ENCODE peak calls at places on chromosomes 16 and 17, in nine cellular contexts. F is suprapubic skin, C is neural progenitor cell, S is colonic mucosa, T is heart right ventricle, K is stomach, E is Calu3, Z is adrenal gland, B is heart left ventricle. I is an unnamed sample.

GRCh38 chr16:4336701-4337539 is 14.2 kb downstream of the PAM16 start:
- DNase-seq in F (peak; percentile 51), C (no peak), S (no peak), T (no peak), K (no peak), E (no peak), Z (no peak), B (no peak), I (no peak)

GRCh38 chr17:6059406-6059805 is 10.8 kb upstream of the WSCD1 start:
- DNase-seq in F (no peak), C (no peak), S (no peak), T (no peak), K (no peak), E (no peak), Z (no peak), B (no peak), I (no peak)

GRCh38 chr17:43880420-43880991 is 26.8 kb downstream of the MPP2 start:
- DNase-seq in F (no peak), C (peak; percentile 74), S (peak; percentile 69), T (no peak), K (peak; percentile 71), E (peak; percentile 82), Z (no peak), B (no peak), I (peak; percentile 72)

GRCh38 chr16:19116711-19117449 is 3.1 kb downstream of the ITPRIPL2 start:
- DNase-seq in F (no peak), C (no peak), S (no peak), T (no peak), K (no peak), E (peak; percentile 20), Z (peak; percentile 37), B (no peak), I (peak; percentile 89)

GRCh38 chr16:50202926-50203624 is 50.0 kb downstream of the TENT4B start:
- DNase-seq in F (no peak), C (no peak), S (peak; percentile 57), T (no peak), K (no peak), E (peak; percentile 55), Z (no peak), B (no peak), I (peak; percentile 73)

GRCh38 chr17:7336240-7337175 is at the start of gene ACAP1:
- DNase-seq in F (no peak), C (no peak), S (peak; percentile 65), T (no peak), K (peak; percentile 53), E (no peak), Z (no peak), B (no peak), I (no peak)

GRCh38 chr17:28918295-28918694 is 15.4 kb upstream of the DHRS13 start:
- DNase-seq in F (no peak), C (no peak), S (no peak), T (no peak), K (no peak), E (no peak), Z (no peak), B (no peak), I (no peak)

GRCh38 chr16:68893710-68894705 is 50.7 kb downstream of the TANGO6 start:
- DNase-seq in F (no peak), C (peak; percentile 68), S (no peak), T (peak; percentile 30), K (no peak), E (no peak), Z (no peak), B (peak; percentile 24), I (peak; percentile 13)

GRCh38 chr16:57884655-57885133 is 82.4 kb upstream of the KIFC3 start:
- DNase-seq in F (no peak), C (no peak), S (no peak), T (no peak), K (no peak), E (no peak), Z (no peak), B (no peak), I (no peak)

GRCh38 chr17:4796550-4796915 is 569 bp downstream of the PSMB6 start:
- DNase-seq in F (no peak), C (peak; percentile 70), S (no peak), T (no peak), K (no peak), E (peak; percentile 49), Z (no peak), B (no peak), I (peak; percentile 20)

GRCh38 chr16:83898463-83899271 is at the start of gene MLYCD:
- DNase-seq in F (peak; percentile 91), C (peak; percentile 92), S (peak; percentile 87), T (peak; percentile 91), K (peak; percentile 94), E (peak; percentile 84), Z (peak; percentile 92), B (peak; percentile 89), I (peak; percentile 51)

GRCh38 chr17:80511222-80512180 is 33.1 kb upstream of the RPTOR start:
- DNase-seq in F (peak; percentile 51), C (peak; percentile 70), S (no peak), T (no peak), K (no peak), E (no peak), Z (no peak), B (no peak), I (no peak)
- TF ChIP-seq CTCF in F (no peak), C (peak; percentile 58), S (no peak), T (no peak), K (no peak), E (no peak), Z (no peak), B (no peak), I (no peak)

GRCh38 chr17:72764632-72765041 is 327.9 kb downstream of the SLC39A11 start:
- DNase-seq in F (no peak), C (no peak), S (no peak), T (no peak), K (no peak), E (no peak), Z (no peak), B (no peak), I (peak; percentile 27)

GRCh38 chr17:72760368-72760767 is 332.1 kb downstream of the SLC39A11 start:
- DNase-seq in F (no peak), C (no peak), S (no peak), T (no peak), K (no peak), E (no peak), Z (no peak), B (no peak), I (no peak)

GRCh38 chr17:72761893-72762622 is 330.4 kb downstream of the SLC39A11 start:
- DNase-seq in F (no peak), C (no peak), S (no peak), T (no peak), K (no peak), E (no peak), Z (no peak), B (no peak), I (no peak)

GRCh38 chr17:72763981-72764380 is 328.5 kb downstream of the SLC39A11 start:
- DNase-seq in F (no peak), C (no peak), S (no peak), T (no peak), K (no peak), E (no peak), Z (no peak), B (no peak), I (no peak)

DNA sequence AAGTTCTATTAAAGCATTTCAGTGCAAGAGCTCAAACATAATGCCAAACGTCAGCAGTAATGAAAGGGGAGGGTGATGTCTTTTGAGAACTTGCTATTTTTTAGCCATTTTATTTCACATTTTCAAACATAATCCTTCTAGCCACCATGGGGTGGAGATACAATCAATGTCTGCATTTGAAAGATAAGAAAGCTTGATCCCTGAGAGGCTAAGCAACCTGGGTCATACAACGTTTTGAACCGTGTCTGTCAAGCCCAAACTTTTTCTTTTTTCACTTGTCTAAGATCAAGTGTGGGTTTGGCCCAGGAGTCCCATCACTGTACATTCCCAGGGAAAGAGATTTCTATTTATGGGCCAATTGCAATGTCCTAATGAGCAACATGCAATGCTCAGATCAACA is 331.1 kb downstream of the SLC39A11 start:
- DNase-seq in F (no peak), C (no peak), S (no peak), T (no peak), K (no peak), E (no peak), Z (no peak), B (no peak), I (no peak)
- TF ChIP-seq CTCF in F (no peak), C (no peak), S (no peak), T (no peak), K (no peak), E (no peak), Z (no peak), B (no peak), I (no peak)

GRCh38 chr17:3398310-3398709 is at the start of gene OR1E1:
- DNase-seq in F (no peak), C (no peak), S (no peak), T (no peak), K (no peak), E (no peak), Z (no peak), B (no peak), I (no peak)
- TF ChIP-seq CTCF in F (no peak), C (no peak), S (no peak), T (no peak), K (no peak), E (no peak), Z (no peak), B (no peak), I (no peak)

DNA sequence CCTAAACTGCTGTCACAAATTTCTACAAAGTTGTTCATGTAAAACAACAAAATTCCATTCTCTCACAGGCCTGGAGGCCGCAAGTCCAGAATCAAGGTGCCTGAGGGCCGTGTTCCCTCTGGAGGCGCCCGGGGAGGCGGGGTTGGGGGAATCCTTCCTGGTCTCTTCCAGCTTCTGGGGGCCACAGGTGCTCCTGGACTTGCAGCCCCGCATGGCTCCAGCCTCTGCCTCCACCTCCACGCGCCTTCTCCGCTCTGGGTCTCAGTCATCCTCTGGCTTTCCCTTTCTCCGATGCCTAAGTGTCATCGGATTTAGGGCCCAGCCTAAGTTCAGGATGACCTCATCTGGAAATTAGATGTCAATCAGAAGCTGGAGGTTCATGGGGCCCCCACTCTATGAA is 28.6 kb upstream of the BAHCC1 start:
- DNase-seq in F (no peak), C (no peak), S (no peak), T (no peak), K (no peak), E (no peak), Z (no peak), B (no peak), I (no peak)
- TF ChIP-seq CTCF in F (no peak), C (no peak), S (no peak), T (no peak), K (no peak), E (no peak), Z (no peak), B (no peak), I (no peak)

GRCh38 chr17:82804442-82805191 is 35.2 kb downstream of the ZNF750 start:
- DNase-seq in F (no peak), C (no peak), S (peak; percentile 37), T (peak; percentile 84), K (peak; percentile 81), E (no peak), Z (peak; percentile 49), B (peak; percentile 80), I (no peak)
- TF ChIP-seq CTCF in F (no peak), C (no peak), S (no peak), T (no peak), K (no peak), E (no peak), Z (no peak), B (no peak), I (no peak)

GRCh38 chr16:16062023-16062932 is 112.9 kb downstream of the ABCC1 start:
- DNase-seq in F (no peak), C (peak; percentile 11), S (no peak), T (no peak), K (no peak), E (no peak), Z (no peak), B (no peak), I (no peak)
- TF ChIP-seq CTCF in F (no peak), C (peak; percentile 11), S (no peak), T (no peak), K (no peak), E (no peak), Z (no peak), B (no peak), I (no peak)